ENCODE peak calls at places on chromosomes 1 and 21, in nine cellular contexts. W is ovary, A is tibial nerve, R is transverse colon, V is heart left ventricle, Z is esophagus squamous epithelium, E is breast epithelium, I is stomach, Y is prostate gland. F is an unnamed sample.

GRCh38 chr21:21230672-21231071 is 232.5 kb downstream of the NCAM2 start:
- DNase-seq in W (no peak), A (no peak), R (no peak), V (no peak), Z (no peak), E (no peak), I (no peak), Y (no peak), F (no peak)

GRCh38 chr1:160884579-160884978 is 401 bp downstream of the ITLN1 start:
- DNase-seq in W (no peak), A (no peak), R (no peak), V (no peak), Z (no peak), E (no peak), I (no peak), Y (no peak), F (no peak)

GRCh38 chr1:167601442-167602380 is 28.3 kb upstream of the RCSD1 start:
- DNase-seq in W (no peak), A (peak; percentile 73), R (peak; percentile 34), V (peak; percentile 59), Z (no peak), E (peak; percentile 63), I (peak; percentile 42), Y (no peak), F (peak; percentile 47)

GRCh38 chr1:208089971-208090755 is 154.0 kb downstream of the PLXNA2 start:
- DNase-seq in W (peak; percentile 41), A (no peak), R (no peak), V (peak; percentile 75), Z (no peak), E (no peak), I (no peak), Y (no peak), F (no peak)

GRCh38 chr1:203628997-203629508 is 2.4 kb downstream of the ATP2B4 start:
- DNase-seq in W (no peak), A (no peak), R (no peak), V (no peak), Z (no peak), E (no peak), I (no peak), Y (no peak), F (no peak)

GRCh38 chr1:246165826-246166709 is 341.0 kb downstream of the SMYD3 start:
- DNase-seq in W (no peak), A (no peak), R (peak; percentile 14), V (no peak), Z (no peak), E (no peak), I (no peak), Y (peak; percentile 62), F (no peak)

GRCh38 chr21:33865996-33866575 is 49.5 kb downstream of the ATP5PO start:
- DNase-seq in W (no peak), A (no peak), R (no peak), V (no peak), Z (no peak), E (no peak), I (no peak), Y (no peak), F (no peak)

GRCh38 chr21:42299324-42300044 is 15.7 kb downstream of the TFF3 start:
- DNase-seq in W (no peak), A (no peak), R (no peak), V (peak; percentile 67), Z (no peak), E (peak; percentile 54), I (no peak), Y (no peak), F (no peak)

GRCh38 chr1:153775432-153776311 is 465 bp downstream of the SLC27A3 start:
- DNase-seq in W (peak; percentile 83), A (peak; percentile 76), R (peak; percentile 81), V (peak; percentile 71), Z (no peak), E (peak; percentile 79), I (peak; percentile 77), Y (peak; percentile 73), F (peak; percentile 82)

GRCh38 chr1:237492359-237492758 is 398.4 kb downstream of the ZP4 start:
- DNase-seq in W (no peak), A (no peak), R (no peak), V (no peak), Z (no peak), E (no peak), I (no peak), Y (no peak), F (no peak)

GRCh38 chr1:8004803-8005573 is 21.1 kb downstream of the ERRFI1 start:
- DNase-seq in W (peak; percentile 83), A (peak; percentile 94), R (peak; percentile 75), V (peak; percentile 87), Z (peak; percentile 26), E (peak; percentile 98), I (peak; percentile 66), Y (peak; percentile 97), F (peak; percentile 73)

GRCh38 chr1:18256318-18257235 is 149.0 kb downstream of the IGSF21 start:
- DNase-seq in W (peak; percentile 16), A (peak; percentile 14), R (peak; percentile 38), V (peak; percentile 62), Z (no peak), E (no peak), I (peak; percentile 47), Y (peak; percentile 16), F (peak; percentile 65)

GRCh38 chr1:52159033-52159789 is 17.3 kb downstream of the ZFYVE9 start:
- DNase-seq in W (no peak), A (no peak), R (no peak), V (no peak), Z (no peak), E (no peak), I (no peak), Y (no peak), F (no peak)

GRCh38 chr1:235429143-235429542 is 61.9 kb downstream of the TBCE start:
- DNase-seq in W (no peak), A (no peak), R (no peak), V (no peak), Z (no peak), E (no peak), I (no peak), Y (no peak), F (no peak)

GRCh38 chr1:220733090-220733569 is 15.0 kb upstream of the MTARC2 start:
- DNase-seq in W (peak; percentile 78), A (peak; percentile 79), R (peak; percentile 84), V (peak; percentile 73), Z (peak; percentile 13), E (peak; percentile 47), I (peak; percentile 73), Y (peak; percentile 60), F (peak; percentile 87)

GRCh38 chr1:220727523-220727922 is 20.6 kb upstream of the MTARC2 start:
- DNase-seq in W (no peak), A (no peak), R (no peak), V (no peak), Z (no peak), E (no peak), I (no peak), Y (no peak), F (no peak)

GRCh38 chr1:220734571-220735326 is 13.4 kb upstream of the MTARC2 start:
- DNase-seq in W (no peak), A (no peak), R (peak; percentile 26), V (no peak), Z (no peak), E (no peak), I (no peak), Y (no peak), F (no peak)

GRCh38 chr1:220732621-220733020 is 15.5 kb upstream of the MTARC2 start:
- DNase-seq in W (no peak), A (no peak), R (no peak), V (no peak), Z (no peak), E (no peak), I (peak; percentile 48), Y (peak; percentile 14), F (no peak)

GRCh38 chr1:220732137-220732536 is 16.0 kb upstream of the MTARC2 start:
- DNase-seq in W (no peak), A (no peak), R (no peak), V (no peak), Z (no peak), E (no peak), I (no peak), Y (peak; percentile 50), F (no peak)
- TF ChIP-seq POLR2A in W (no peak), A (no peak), R (no peak), V (no peak), Z (no peak), E (no peak), I (no peak), Y (no peak), F (no peak)

GRCh38 chr1:56411484-56412180 is 167.7 kb downstream of the PLPP3 start:
- DNase-seq in W (no peak), A (no peak), R (no peak), V (peak; percentile 50), Z (no peak), E (no peak), I (no peak), Y (no peak), F (no peak)
- TF ChIP-seq CTCF in W (no peak), A (no peak), R (no peak), V (peak; percentile 49), Z (no peak), E (no peak), I (no peak), Y (no peak), F (peak; percentile 22)

GRCh38 chr1:229118662-229119061 is 152.2 kb upstream of the RAB4A start:
- DNase-seq in W (no peak), A (no peak), R (no peak), V (no peak), Z (no peak), E (no peak), I (no peak), Y (no peak), F (no peak)

GRCh38 chr1:229114315-229114714 is 156.6 kb upstream of the RAB4A start:
- DNase-seq in W (no peak), A (no peak), R (no peak), V (no peak), Z (no peak), E (no peak), I (no peak), Y (no peak), F (no peak)

GRCh38 chr1:229117664-229118300 is 153.1 kb upstream of the RAB4A start:
- DNase-seq in W (peak; percentile 82), A (peak; percentile 46), R (peak; percentile 65), V (peak; percentile 71), Z (no peak), E (peak; percentile 62), I (peak; percentile 91), Y (peak; percentile 85), F (peak; percentile 75)

GRCh38 chr1:229114781-229115417 is 156.0 kb upstream of the RAB4A start:
- DNase-seq in W (peak; percentile 36), A (no peak), R (no peak), V (no peak), Z (no peak), E (no peak), I (no peak), Y (no peak), F (no peak)

GRCh38 chr1:229116114-229116513 is 154.8 kb upstream of the RAB4A start:
- DNase-seq in W (peak; percentile 41), A (no peak), R (peak; percentile 68), V (no peak), Z (no peak), E (no peak), I (no peak), Y (no peak), F (no peak)
- TF ChIP-seq POLR2A in W (no peak), A (no peak), R (no peak), V (no peak), Z (no peak), E (no peak), I (no peak), Y (no peak), F (no peak)

DNA sequence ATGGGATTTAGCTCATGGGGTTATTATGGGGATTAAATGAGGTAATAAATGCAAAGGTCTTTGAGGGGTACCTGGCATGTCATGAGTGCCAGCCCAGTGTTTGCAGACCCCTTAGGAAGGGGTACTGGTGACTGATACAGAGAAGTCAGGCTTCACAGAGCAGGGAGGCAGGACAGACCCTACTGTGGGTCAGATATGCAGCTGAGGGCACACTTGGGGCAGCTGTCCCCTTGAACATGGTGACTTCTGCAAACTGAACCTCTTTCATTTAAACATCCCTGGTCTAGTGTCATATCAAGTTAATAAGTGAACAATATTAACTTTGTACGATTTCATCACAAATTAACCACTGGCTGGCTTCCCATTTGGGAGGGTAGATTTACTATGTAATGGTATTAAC is 25.9 kb downstream of the STPG1 start:
- DNase-seq in W (no peak), A (no peak), R (no peak), V (no peak), Z (no peak), E (no peak), I (no peak), Y (no peak), F (peak; percentile 44)
- TF ChIP-seq CTCF in W (no peak), A (no peak), R (no peak), V (no peak), Z (no peak), E (no peak), I (no peak), Y (no peak), F (no peak)

F was measured in right lobe of liver.